ENCODE peak calls at places on chromosomes 2 and 18, in seven cellular contexts. L is putamen; O is iris pigment epithelial cell; J is stimulated activated CD4-positive, alpha-beta T cell treated with anti-CD3 and anti-CD28 coated beads, Interleukin-2, amount 100 ng/mL, for 48 hours; X is kidney tubule cell; I is left ventricle myocardium superior; C is aorta. U is an unnamed sample.

GRCh38 chr2:88933077-88933476 is 241.6 kb downstream of the RPIA start:
- DNase-seq in L (no peak), O (no peak), J (no peak), X (no peak), I (no peak), C (no peak), U (no peak)

GRCh38 chr2:54529935-54530334 is 73.8 kb downstream of the SPTBN1 start:
- DNase-seq in L (no peak), O (no peak), J (no peak), X (no peak), I (no peak), C (no peak), U (no peak)

GRCh38 chr2:237441605-237442004 is 27.6 kb upstream of the COL6A3 start:
- DNase-seq in L (no peak), O (peak), J (no peak), X (peak), I (no peak), C (no peak), U (no peak)

GRCh38 chr2:8320305-8320704 is 361.6 kb upstream of the ID2 start:
- DNase-seq in L (no peak), O (no peak), J (no peak), X (peak), I (no peak), C (no peak), U (no peak)

GRCh38 chr2:191018663-191019119 is 4.7 kb upstream of the STAT1 start:
- DNase-seq in L (no peak), O (no peak), J (no peak), X (peak), I (no peak), C (no peak), U (no peak)

GRCh38 chr2:85536479-85536878 is 2.5 kb upstream of the MAT2A start:
- DNase-seq in L (no peak), O (peak), J (no peak), X (peak), I (no peak), C (no peak), U (no peak)

GRCh38 chr2:239880396-239880795 is 144.7 kb downstream of the NDUFA10 start:
- DNase-seq in L (no peak), O (no peak), J (no peak), X (no peak), I (no peak), C (no peak), U (no peak)

GRCh38 chr2:75555701-75556100 is 5.0 kb downstream of the EVA1A start:
- DNase-seq in L (no peak), O (no peak), J (no peak), X (no peak), I (no peak), C (no peak), U (no peak)

GRCh38 chr2:72131916-72132841 is 15.5 kb downstream of the CYP26B1 start:
- DNase-seq in L (no peak), O (no peak), J (no peak), X (no peak), I (no peak), C (peak), U (no peak)

GRCh38 chr18:6885992-6886823 is 156.7 kb downstream of the ARHGAP28 start:
- DNase-seq in L (peak), O (peak), J (no peak), X (peak), I (no peak), C (no peak), U (peak)

GRCh38 chr2:172861163-172861562 is 125.5 kb downstream of the RAPGEF4 start:
- DNase-seq in L (no peak), O (peak), J (no peak), X (no peak), I (no peak), C (no peak), U (no peak)